ENCODE peak calls at places on chromosome 14, in six cellular contexts. M, Y, S, L, B and H are unnamed samples.

GRCh38 chr14:55707365-55707804 is 127.4 kb downstream of the KTN1 start:
- DNase-seq in Y (peak; percentile 71), S (no peak), B (peak; percentile 72), M (peak; percentile 55), L (no peak), H (no peak)

GRCh38 chr14:101535232-101535631 is 26.1 kb upstream of the DIO3 start:
- DNase-seq in S (no peak), B (no peak), Y (peak; percentile 50), M (no peak), L (no peak), H (no peak)

GRCh38 chr14:95319312-95320075 is at the start of gene CLMN:
- DNase-seq in Y (peak; percentile 62), S (no peak), L (peak; percentile 66), M (no peak), B (peak; percentile 12), H (no peak)

GRCh38 chr14:52918486-52918885 is 32.4 kb downstream of the FERMT2 start:
- DNase-seq in L (no peak), S (no peak), Y (peak; percentile 75), B (peak; percentile 64), M (no peak), H (no peak)

GRCh38 chr14:28502517-28502916 is 264.1 kb upstream of the FOXG1 start:
- DNase-seq in B (no peak), S (no peak), L (no peak), Y (no peak), M (no peak), H (no peak)

GRCh38 chr14:32985881-32986280 is 47.2 kb downstream of the NPAS3 start:
- DNase-seq in M (no peak), S (peak; percentile 21), B (no peak), L (peak; percentile 53), Y (peak; percentile 65), H (no peak)

GRCh38 chr14:50366115-50366514 is 30.6 kb downstream of the CDKL1 start:
- DNase-seq in B (no peak), Y (no peak), L (no peak), S (no peak), M (no peak), H (no peak)

GRCh38 chr14:45177081-45177480 is 41.4 kb downstream of the FANCM start:
- DNase-seq in B (peak; percentile 70), Y (peak; percentile 6), L (no peak), S (no peak), M (no peak), H (no peak)

GRCh38 chr14:68268197-68268596 is 448.6 kb downstream of the RAD51B start:
- DNase-seq in Y (no peak), L (no peak), M (no peak), B (no peak), S (no peak), H (no peak)

GRCh38 chr14:80310950-80311349 is 99.6 kb upstream of the DIO2 start:
- DNase-seq in B (peak; percentile 18), Y (peak; percentile 24), L (no peak), M (no peak), S (no peak), H (no peak)

GRCh38 chr14:70268760-70269159 is 80.0 kb upstream of the SLC8A3 start:
- DNase-seq in S (no peak), L (no peak), Y (no peak), M (no peak), B (no peak), H (no peak)

GRCh38 chr14:70269582-70269981 is 80.8 kb upstream of the SLC8A3 start:
- DNase-seq in L (no peak), M (no peak), S (no peak), Y (no peak), B (no peak), H (no peak)

GRCh38 chr14:70266157-70266556 is 77.4 kb upstream of the SLC8A3 start:
- DNase-seq in Y (no peak), M (no peak), S (no peak), L (no peak), B (no peak), H (no peak)

DNA sequence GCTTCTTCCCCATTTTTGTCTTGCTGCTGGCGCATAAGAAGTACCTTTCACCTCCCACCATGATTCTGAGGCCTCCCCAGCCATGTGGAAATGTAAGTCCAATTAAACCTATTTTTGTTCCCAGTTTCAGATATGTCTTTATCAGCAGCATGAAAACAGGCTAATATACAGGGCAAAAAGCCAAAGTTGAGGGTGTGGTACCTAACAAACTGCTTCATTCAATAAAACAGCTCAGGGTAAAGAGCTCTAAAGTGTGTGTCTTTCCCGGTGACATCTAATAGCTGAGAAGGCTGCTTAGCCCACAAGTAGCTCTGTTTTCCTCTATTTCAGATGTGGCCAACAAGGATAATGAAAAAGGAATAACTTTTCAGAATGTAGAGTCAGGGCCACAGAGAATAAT is 76.7 kb upstream of the SLC8A3 start:
- DNase-seq in Y (no peak), M (no peak), S (no peak), B (no peak), L (no peak), H (no peak)
- TF ChIP-seq CTCF in Y (no peak), M (no peak), S (no peak), B (no peak), L (no peak), H (no peak)

DNA sequence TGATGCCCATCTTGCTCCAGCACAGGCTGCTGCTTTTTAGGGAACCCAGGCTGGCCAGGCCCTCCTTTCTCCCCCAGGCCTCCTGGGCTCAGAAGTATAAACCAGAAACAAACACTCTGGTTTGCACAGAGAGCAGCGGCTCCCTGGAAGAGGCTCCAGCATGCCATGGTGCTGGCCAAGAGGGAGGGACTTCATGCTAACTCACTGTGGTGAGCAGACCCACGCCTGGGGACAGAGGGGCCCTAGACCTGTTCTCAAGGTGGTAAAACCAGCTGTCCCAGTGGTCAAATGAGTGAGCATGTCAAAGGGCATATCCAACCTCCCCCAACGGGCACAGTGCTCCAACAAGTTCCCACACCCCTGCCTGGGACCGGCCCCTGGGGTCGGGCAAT is 15.5 kb downstream of the BCL11B start:
- DNase-seq in S (no peak), L (no peak), Y (no peak), M (no peak), B (no peak), H (no peak)
- H3K4me3 ChIP-seq in S (no peak overlapping the region), L (no peak overlapping the region), Y (no peak overlapping the region), M (no peak overlapping the region), B (no peak overlapping the region), H (no peak overlapping the region)

GRCh38 chr14:38608244-38608643 is 352.4 kb upstream of the CLEC14A start:
- DNase-seq in S (no peak), B (no peak), M (no peak), Y (no peak), L (no peak), H (no peak)

GRCh38 chr14:38605193-38606114 is 349.6 kb upstream of the CLEC14A start:
- DNase-seq in Y (peak; percentile 20), S (no peak), B (no peak), L (no peak), M (no peak), H (no peak)
- TF ChIP-seq CTCF in Y (peak; percentile 43), S (no peak), B (peak; percentile 34), L (no peak), M (no peak), H (no peak)

GRCh38 chr14:85528882-85529585 is 910 bp upstream of the FLRT2 start:
- DNase-seq in M (no peak), Y (peak; percentile 61), L (peak; percentile 30), B (peak; percentile 89), S (no peak), H (peak; percentile 33)
- H3K4me3 ChIP-seq in M (peak overlapping the region; percentile 73), Y (peak overlapping the region; percentile 77), L (peak overlapping the region; percentile 77), B (peak overlapping the region; percentile 94), S (peak overlapping the region; percentile 79), H (peak overlapping the region; percentile 33)

GRCh38 chr14:104666981-104667380 is 22.4 kb upstream of the INF2 start:
- DNase-seq in B (no peak), Y (no peak), M (no peak), L (no peak), S (no peak), H (no peak)

GRCh38 chr14:104664107-104664506 is 25.3 kb upstream of the INF2 start:
- DNase-seq in Y (no peak), L (no peak), M (no peak), B (no peak), S (no peak), H (no peak)

GRCh38 chr14:104664588-104664987 is 24.8 kb upstream of the INF2 start:
- DNase-seq in S (no peak), L (no peak), Y (no peak), M (no peak), B (no peak), H (no peak)

GRCh38 chr14:104665092-104665662 is 24.2 kb upstream of the INF2 start:
- DNase-seq in B (no peak), Y (no peak), L (no peak), S (no peak), M (no peak), H (no peak)

GRCh38 chr14:104665663-104666522 is 23.5 kb upstream of the INF2 start:
- DNase-seq in B (no peak), Y (no peak), S (no peak), L (no peak), M (no peak), H (no peak)
- TF ChIP-seq CTCF in B (peak; percentile 29), Y (peak; percentile 47), S (peak; percentile 33), L (peak; percentile 32), M (peak; percentile 27), H (no peak)